ENCODE peak calls at places on chromosomes 3 and 15, in five cellular contexts. M is nephron progenitor cell; G is effector memory CD4-positive, alpha-beta T cell; T is H9; S is ACHN. O is an unnamed sample.
A peak's percentile ranks its signal among the peaks of the same experiment; 100 is the strongest.

GRCh38 chr3:195021674-195022073 is 249.3 kb downstream of the XXYLT1 start:
- DNase-seq in M (no peak), G (no peak), T (no peak), S (no peak), O (no peak)

GRCh38 chr3:32143849-32144757 is 37.7 kb downstream of the GPD1L start:
- DNase-seq in M (peak; percentile 56), G (peak; percentile 22), T (peak; percentile 58), S (peak; percentile 84), O (peak; percentile 81)

GRCh38 chr15:60563066-60563465 is 84.1 kb upstream of the ICE2 start:
- DNase-seq in M (no peak), G (no peak), T (no peak), S (no peak), O (no peak)

GRCh38 chr15:64213646-64214045 is 50.8 kb upstream of the PPIB start:
- DNase-seq in M (no peak), G (no peak), T (no peak), S (no peak), O (no peak)

GRCh38 chr3:161556533-161556932 is 59.9 kb downstream of the OTOL1 start:
- DNase-seq in M (no peak), G (no peak), T (no peak), S (no peak), O (no peak)

GRCh38 chr3:59820352-59820934 is 770.6 kb upstream of the CFAP20DC start:
- DNase-seq in M (no peak), G (no peak), T (no peak), S (no peak), O (no peak)

GRCh38 chr3:194485471-194485875 is 1.3 kb downstream of the ATP13A3 start:
- DNase-seq in M (no peak), G (no peak), T (no peak), S (peak; percentile 66), O (no peak)

GRCh38 chr3:107794664-107795443 is 272.1 kb downstream of the BBX start:
- DNase-seq in M (no peak), G (no peak), T (no peak), S (peak; percentile 17), O (peak; percentile 30)

GRCh38 chr3:101803152-101803782 is 24.3 kb downstream of the NXPE3 start:
- DNase-seq in M (peak; percentile 42), G (peak; percentile 47), T (no peak), S (peak; percentile 75), O (peak; percentile 58)

GRCh38 chr3:142243134-142243533 is 17.7 kb upstream of the GK5 start:
- DNase-seq in M (no peak), G (no peak), T (no peak), S (no peak), O (peak; percentile 38)

GRCh38 chr3:171776411-171776810 is 33.9 kb downstream of the PLD1 start:
- DNase-seq in M (no peak), G (no peak), T (no peak), S (no peak), O (no peak)

GRCh38 chr15:27271258-27271657 is 300.3 kb downstream of the GABRG3 start:
- DNase-seq in M (no peak), G (no peak), T (peak; percentile 54), S (no peak), O (no peak)

GRCh38 chr3:48989796-48990635 is at the start of gene P4HTM:
- DNase-seq in M (peak; percentile 78), G (peak; percentile 52), T (peak; percentile 89), S (peak; percentile 90), O (no peak)

GRCh38 chr15:42705336-42705735 is 31.6 kb downstream of the CDAN1 start:
- DNase-seq in M (no peak), G (no peak), T (no peak), S (no peak), O (no peak)

GRCh38 chr3:13165576-13165975 is 92.3 kb upstream of the IQSEC1 start:
- DNase-seq in M (no peak), G (no peak), T (no peak), S (no peak), O (no peak)

GRCh38 chr3:176987901-176988300 is 209.4 kb downstream of the TBL1XR1 start:
- DNase-seq in M (no peak), G (no peak), T (no peak), S (no peak), O (no peak)

GRCh38 chr15:40421246-40422157 is 15.9 kb downstream of the IVD start:
- DNase-seq in M (peak; percentile 86), G (peak; percentile 67), T (peak; percentile 84), S (peak; percentile 57), O (peak; percentile 92)

GRCh38 chr3:195015021-195015420 is 255.9 kb downstream of the XXYLT1 start:
- DNase-seq in M (no peak), G (no peak), T (no peak), S (no peak), O (no peak)

GRCh38 chr15:65856821-65857455 is 12.4 kb upstream of the RAB11A start:
- DNase-seq in M (peak; percentile 55), G (peak; percentile 78), T (peak; percentile 72), S (peak; percentile 64), O (peak; percentile 77)

GRCh38 chr15:71203573-71204444 is 88.5 kb downstream of the THSD4 start:
- DNase-seq in M (no peak), G (no peak), T (peak; percentile 87), S (no peak), O (no peak)